ENCODE peak calls at places on chromosome 1, in seven cellular contexts. One of them, this sample, is unnamed.
A peak's percentile ranks its signal among the peaks of the same experiment; 100 is the strongest.

GRCh38 chr1:18045206-18045605 is 62.4 kb upstream of the IGSF21 start:
- ATAC-seq in effector memory CD8-positive, alpha-beta T cell: no peak
- ATAC-seq in activated naive CD8-positive, alpha-beta T cell treated with anti-CD3 and anti-CD28 coated beads, Interleukin-2, amount 10 ng/mL, durations not matched to agents 7 days and 5 days: no peak
- ATAC-seq in activated CD4-positive, alpha-beta T cell treated with anti-CD3 and anti-CD28 coated beads for 36 hours: no peak
- ATAC-seq in T-helper 17 cell: no peak
- ATAC-seq in mucosa of descending colon: no peak
- ATAC-seq in left cardiac atrium: no peak
- ATAC-seq in this sample: no peak

GRCh38 chr1:218705911-218706893 is 361.1 kb downstream of the TGFB2 start:
- ATAC-seq in activated CD4-positive, alpha-beta T cell treated with anti-CD3 and anti-CD28 coated beads for 36 hours: no peak
- ATAC-seq in left cardiac atrium: no peak
- ATAC-seq in mucosa of descending colon: no peak
- ATAC-seq in activated naive CD8-positive, alpha-beta T cell treated with anti-CD3 and anti-CD28 coated beads, Interleukin-2, amount 10 ng/mL, durations not matched to agents 7 days and 5 days: no peak
- ATAC-seq in effector memory CD8-positive, alpha-beta T cell: no peak
- ATAC-seq in T-helper 17 cell: no peak
- ATAC-seq in this sample: peak; percentile 90

GRCh38 chr1:171212607-171213347 is 27.7 kb downstream of the FMO2 start:
- ATAC-seq in effector memory CD8-positive, alpha-beta T cell: no peak
- ATAC-seq in activated naive CD8-positive, alpha-beta T cell treated with anti-CD3 and anti-CD28 coated beads, Interleukin-2, amount 10 ng/mL, durations not matched to agents 7 days and 5 days: no peak
- ATAC-seq in T-helper 17 cell: no peak
- ATAC-seq in left cardiac atrium: no peak
- ATAC-seq in activated CD4-positive, alpha-beta T cell treated with anti-CD3 and anti-CD28 coated beads for 36 hours: no peak
- ATAC-seq in mucosa of descending colon: peak; percentile 25
- ATAC-seq in this sample: no peak

GRCh38 chr1:221573727-221574126 is 168.2 kb downstream of the DUSP10 start:
- ATAC-seq in left cardiac atrium: peak; percentile 81
- ATAC-seq in activated naive CD8-positive, alpha-beta T cell treated with anti-CD3 and anti-CD28 coated beads, Interleukin-2, amount 10 ng/mL, durations not matched to agents 7 days and 5 days: no peak
- ATAC-seq in T-helper 17 cell: no peak
- ATAC-seq in effector memory CD8-positive, alpha-beta T cell: no peak
- ATAC-seq in mucosa of descending colon: no peak
- ATAC-seq in activated CD4-positive, alpha-beta T cell treated with anti-CD3 and anti-CD28 coated beads for 36 hours: no peak
- ATAC-seq in this sample: no peak

GRCh38 chr1:94864821-94865220 is 44.7 kb downstream of the SLC44A3 start:
- ATAC-seq in mucosa of descending colon: no peak
- ATAC-seq in activated naive CD8-positive, alpha-beta T cell treated with anti-CD3 and anti-CD28 coated beads, Interleukin-2, amount 10 ng/mL, durations not matched to agents 7 days and 5 days: no peak
- ATAC-seq in effector memory CD8-positive, alpha-beta T cell: no peak
- ATAC-seq in left cardiac atrium: no peak
- ATAC-seq in T-helper 17 cell: no peak
- ATAC-seq in activated CD4-positive, alpha-beta T cell treated with anti-CD3 and anti-CD28 coated beads for 36 hours: no peak
- ATAC-seq in this sample: no peak

GRCh38 chr1:246788895-246789338 is 64.7 kb downstream of the SCCPDH start:
- ATAC-seq in T-helper 17 cell: no peak
- ATAC-seq in activated naive CD8-positive, alpha-beta T cell treated with anti-CD3 and anti-CD28 coated beads, Interleukin-2, amount 10 ng/mL, durations not matched to agents 7 days and 5 days: no peak
- ATAC-seq in mucosa of descending colon: peak; percentile 17
- ATAC-seq in effector memory CD8-positive, alpha-beta T cell: no peak
- ATAC-seq in activated CD4-positive, alpha-beta T cell treated with anti-CD3 and anti-CD28 coated beads for 36 hours: no peak
- ATAC-seq in left cardiac atrium: peak; percentile 49
- ATAC-seq in this sample: no peak

GRCh38 chr1:183877321-183877720 is 72.4 kb downstream of the RGL1 start:
- ATAC-seq in mucosa of descending colon: no peak
- ATAC-seq in left cardiac atrium: peak; percentile 67
- ATAC-seq in activated CD4-positive, alpha-beta T cell treated with anti-CD3 and anti-CD28 coated beads for 36 hours: no peak
- ATAC-seq in activated naive CD8-positive, alpha-beta T cell treated with anti-CD3 and anti-CD28 coated beads, Interleukin-2, amount 10 ng/mL, durations not matched to agents 7 days and 5 days: no peak
- ATAC-seq in T-helper 17 cell: no peak
- ATAC-seq in effector memory CD8-positive, alpha-beta T cell: no peak
- ATAC-seq in this sample: peak; percentile 47

GRCh38 chr1:17405898-17406759 is 33.3 kb downstream of the RCC2 start:
- ATAC-seq in left cardiac atrium: peak; percentile 86
- ATAC-seq in effector memory CD8-positive, alpha-beta T cell: peak; percentile 80
- ATAC-seq in mucosa of descending colon: peak; percentile 93
- ATAC-seq in T-helper 17 cell: peak; percentile 81
- ATAC-seq in activated naive CD8-positive, alpha-beta T cell treated with anti-CD3 and anti-CD28 coated beads, Interleukin-2, amount 10 ng/mL, durations not matched to agents 7 days and 5 days: peak; percentile 72
- ATAC-seq in activated CD4-positive, alpha-beta T cell treated with anti-CD3 and anti-CD28 coated beads for 36 hours: peak; percentile 86
- ATAC-seq in this sample: peak; percentile 92

GRCh38 chr1:67939942-67940341 is 106.7 kb upstream of the GNG12 start:
- ATAC-seq in effector memory CD8-positive, alpha-beta T cell: no peak
- ATAC-seq in T-helper 17 cell: no peak
- ATAC-seq in activated naive CD8-positive, alpha-beta T cell treated with anti-CD3 and anti-CD28 coated beads, Interleukin-2, amount 10 ng/mL, durations not matched to agents 7 days and 5 days: no peak
- ATAC-seq in left cardiac atrium: peak; percentile 47
- ATAC-seq in activated CD4-positive, alpha-beta T cell treated with anti-CD3 and anti-CD28 coated beads for 36 hours: no peak
- ATAC-seq in mucosa of descending colon: no peak
- ATAC-seq in this sample: no peak

GRCh38 chr1:204429746-204430145 is 18.1 kb upstream of the PPP1R15B start:
- ATAC-seq in T-helper 17 cell: no peak
- ATAC-seq in mucosa of descending colon: no peak
- ATAC-seq in activated CD4-positive, alpha-beta T cell treated with anti-CD3 and anti-CD28 coated beads for 36 hours: no peak
- ATAC-seq in activated naive CD8-positive, alpha-beta T cell treated with anti-CD3 and anti-CD28 coated beads, Interleukin-2, amount 10 ng/mL, durations not matched to agents 7 days and 5 days: no peak
- ATAC-seq in effector memory CD8-positive, alpha-beta T cell: no peak
- ATAC-seq in left cardiac atrium: no peak
- ATAC-seq in this sample: no peak

GRCh38 chr1:161200421-161200991 is 1.7 kb upstream of the ADAMTS4 start:
- ATAC-seq in left cardiac atrium: no peak
- ATAC-seq in mucosa of descending colon: no peak
- ATAC-seq in T-helper 17 cell: no peak
- ATAC-seq in activated naive CD8-positive, alpha-beta T cell treated with anti-CD3 and anti-CD28 coated beads, Interleukin-2, amount 10 ng/mL, durations not matched to agents 7 days and 5 days: peak; percentile 14
- ATAC-seq in effector memory CD8-positive, alpha-beta T cell: no peak
- ATAC-seq in activated CD4-positive, alpha-beta T cell treated with anti-CD3 and anti-CD28 coated beads for 36 hours: no peak
- ATAC-seq in this sample: no peak

GRCh38 chr1:98981917-98982513 is 22.6 kb downstream of the PLPPR5 start:
- ATAC-seq in left cardiac atrium: no peak
- ATAC-seq in mucosa of descending colon: no peak
- ATAC-seq in activated CD4-positive, alpha-beta T cell treated with anti-CD3 and anti-CD28 coated beads for 36 hours: peak; percentile 69
- ATAC-seq in activated naive CD8-positive, alpha-beta T cell treated with anti-CD3 and anti-CD28 coated beads, Interleukin-2, amount 10 ng/mL, durations not matched to agents 7 days and 5 days: no peak
- ATAC-seq in effector memory CD8-positive, alpha-beta T cell: no peak
- ATAC-seq in T-helper 17 cell: no peak
- ATAC-seq in this sample: peak; percentile 82

GRCh38 chr1:59096501-59096900 is 200.4 kb upstream of the FGGY start:
- ATAC-seq in effector memory CD8-positive, alpha-beta T cell: no peak
- ATAC-seq in mucosa of descending colon: no peak
- ATAC-seq in activated naive CD8-positive, alpha-beta T cell treated with anti-CD3 and anti-CD28 coated beads, Interleukin-2, amount 10 ng/mL, durations not matched to agents 7 days and 5 days: no peak
- ATAC-seq in activated CD4-positive, alpha-beta T cell treated with anti-CD3 and anti-CD28 coated beads for 36 hours: no peak
- ATAC-seq in T-helper 17 cell: no peak
- ATAC-seq in left cardiac atrium: peak; percentile 98
- ATAC-seq in this sample: no peak

GRCh38 chr1:101060992-101061391 is 35.4 kb upstream of the DPH5 start:
- ATAC-seq in left cardiac atrium: no peak
- ATAC-seq in activated naive CD8-positive, alpha-beta T cell treated with anti-CD3 and anti-CD28 coated beads, Interleukin-2, amount 10 ng/mL, durations not matched to agents 7 days and 5 days: no peak
- ATAC-seq in activated CD4-positive, alpha-beta T cell treated with anti-CD3 and anti-CD28 coated beads for 36 hours: no peak
- ATAC-seq in effector memory CD8-positive, alpha-beta T cell: no peak
- ATAC-seq in T-helper 17 cell: no peak
- ATAC-seq in mucosa of descending colon: no peak
- ATAC-seq in this sample: no peak

GRCh38 chr1:67652800-67653199 is 32.2 kb upstream of the GADD45A start:
- ATAC-seq in activated naive CD8-positive, alpha-beta T cell treated with anti-CD3 and anti-CD28 coated beads, Interleukin-2, amount 10 ng/mL, durations not matched to agents 7 days and 5 days: no peak
- ATAC-seq in mucosa of descending colon: peak; percentile 48
- ATAC-seq in activated CD4-positive, alpha-beta T cell treated with anti-CD3 and anti-CD28 coated beads for 36 hours: peak; percentile 78
- ATAC-seq in T-helper 17 cell: no peak
- ATAC-seq in left cardiac atrium: no peak
- ATAC-seq in effector memory CD8-positive, alpha-beta T cell: no peak
- ATAC-seq in this sample: peak; percentile 83